ENCODE peak calls at places on chromosomes 13 and 19, in nine cellular contexts. D is central memory CD4-positive, alpha-beta T cell; C is posterior vena cava; H is stimulated activated CD8-positive, alpha-beta memory T cell treated with anti-CD3 and anti-CD28 coated beads, Interleukin-12 subunit alpha, Interleukin-12 subunit beta, amount 100 ng/mL, for 4 hours; J is activated naive CD8-positive, alpha-beta T cell treated with anti-CD3 and anti-CD28 coated beads, Interleukin-2, amount 10 ng/mL, durations not matched to agents 7 days and 5 days; U is activated naive CD4-positive, alpha-beta T cell treated with anti-CD3 and anti-CD28 coated beads for 36 hours; Q is activated T-cell treated with anti-CD3 and anti-CD28 coated beads, Interleukin-2, amount 50 U/mL, for 48 hours; M is EL; F is frontal cortex. A is an unnamed sample.

GRCh38 chr13:52838433-52839107 is 9.9 kb downstream of the PCDH8 start:
- DNase-seq in C (no peak), J (no peak), D (no peak), M (no peak), U (no peak), F (no peak), H (no peak), Q (no peak), A (no peak)

GRCh38 chr19:3268326-3268725 is 43.9 kb downstream of the CELF5 start:
- DNase-seq in U (no peak), Q (no peak), J (no peak), M (no peak), F (peak; percentile 51), D (no peak), C (no peak), H (no peak), A (no peak)

GRCh38 chr13:113949546-113949945 is 24.3 kb downstream of the C13orf46 start:
- DNase-seq in F (no peak), J (no peak), U (no peak), C (peak; percentile 46), D (no peak), H (no peak), M (no peak), Q (no peak), A (no peak)

GRCh38 chr13:43666403-43666802 is 120.4 kb downstream of the ENOX1 start:
- DNase-seq in D (no peak), H (no peak), U (no peak), J (no peak), M (no peak), Q (no peak), C (no peak), F (no peak), A (no peak)

GRCh38 chr19:7926727-7927604 is 1.0 kb upstream of the CTXN1 start:
- DNase-seq in Q (no peak), M (no peak), D (no peak), H (no peak), J (peak; percentile 39), U (no peak), C (no peak), F (no peak), A (no peak)

GRCh38 chr13:47611664-47612288 is 389.3 kb downstream of the SUCLA2 start:
- DNase-seq in U (no peak), F (no peak), H (no peak), J (no peak), D (no peak), Q (no peak), C (no peak), M (peak; percentile 16), A (no peak)

GRCh38 chr19:2199215-2199614 is 35.5 kb downstream of the DOT1L start:
- DNase-seq in F (no peak), C (no peak), Q (no peak), U (no peak), H (no peak), M (no peak), D (no peak), J (no peak), A (no peak)

GRCh38 chr13:26693749-26694463 is 66.7 kb downstream of the GPR12 start:
- DNase-seq in U (no peak), C (no peak), M (no peak), H (no peak), Q (no peak), D (no peak), J (no peak), F (no peak), A (no peak)

GRCh38 chr19:44883962-44884361 is 7.1 kb upstream of the TOMM40 start:
- DNase-seq in M (peak; percentile 68), F (no peak), H (no peak), U (no peak), C (no peak), Q (no peak), J (no peak), D (no peak), A (no peak)

GRCh38 chr19:15396436-15396835 is 16.8 kb upstream of the AKAP8 start:
- DNase-seq in F (no peak), U (no peak), C (peak; percentile 19), H (no peak), J (no peak), D (no peak), M (no peak), Q (no peak), A (no peak)

GRCh38 chr13:83449666-83450395 is 432.4 kb downstream of the SLITRK1 start:
- DNase-seq in J (no peak), Q (no peak), D (no peak), C (no peak), U (no peak), M (peak; percentile 91), F (no peak), H (no peak), A (peak; percentile 35)

GRCh38 chr13:41812851-41813250 is 148.1 kb downstream of the VWA8 start:
- DNase-seq in F (no peak), J (no peak), D (no peak), M (no peak), C (no peak), H (no peak), Q (no peak), U (no peak), A (no peak)

GRCh38 chr13:23979361-23980159 is 82.3 kb upstream of the C1QTNF9B start:
- DNase-seq in H (peak; percentile 8), F (peak; percentile 70), U (peak; percentile 18), J (peak; percentile 57), D (peak; percentile 8), M (peak; percentile 88), Q (peak; percentile 35), C (peak; percentile 96), A (no peak)

GRCh38 chr19:21569497-21569870 is 64.1 kb downstream of the ZNF429 start:
- DNase-seq in F (no peak), J (peak; percentile 48), H (peak; percentile 6), Q (peak; percentile 24), D (no peak), C (no peak), U (peak; percentile 78), M (no peak), A (no peak)

GRCh38 chr13:25468330-25469178 is 96.8 kb downstream of the ATP8A2 start:
- DNase-seq in F (peak; percentile 72), J (peak; percentile 48), Q (peak; percentile 25), H (no peak), C (no peak), M (peak; percentile 5), U (peak; percentile 11), D (no peak), A (no peak)

GRCh38 chr19:4362871-4363545 is 19.6 kb downstream of the MPND start:
- DNase-seq in M (no peak), D (no peak), U (no peak), C (no peak), Q (no peak), J (no peak), F (no peak), H (no peak), A (no peak)

GRCh38 chr19:15412832-15413231 is 6.0 kb downstream of the AKAP8L start:
- DNase-seq in H (no peak), Q (no peak), F (no peak), U (no peak), D (no peak), M (no peak), C (no peak), J (no peak), A (no peak)

A was measured in keratinocyte.